ENCODE peak calls at places on chromosomes 3 and 15, in four cellular contexts. C, G, W and R are unnamed samples.

GRCh38 chr3:182710557-182711157 is 82.6 kb upstream of the ATP11B start:
- DNase-seq in G (no peak), W (peak; percentile 41), C (no peak), R (no peak)

GRCh38 chr15:35519536-35520149 is 26.3 kb downstream of the DPH6 start:
- DNase-seq in G (no peak), C (peak; percentile 41), W (peak; percentile 77), R (no peak)

GRCh38 chr3:141152130-141152529 is 79.5 kb upstream of the PXYLP1 start:
- DNase-seq in C (no peak), W (no peak), G (no peak), R (no peak)

GRCh38 chr3:79947469-79947868 is 179.7 kb upstream of the ROBO1 start:
- DNase-seq in G (no peak), W (no peak), C (no peak), R (no peak)

GRCh38 chr3:52077900-52078299 is 21.5 kb upstream of the DUSP7 start:
- DNase-seq in W (no peak), C (no peak), G (no peak), R (no peak)

GRCh38 chr3:33046521-33046920 is 50.4 kb downstream of the GLB1 start:
- DNase-seq in W (no peak), C (no peak), G (no peak), R (no peak)

GRCh38 chr3:53346514-53346913 is 829 bp downstream of the DCP1A start:
- DNase-seq in C (peak; percentile 37), W (no peak), G (no peak), R (no peak)

GRCh38 chr15:67520276-67520975 is 505 bp upstream of the C15orf61 start:
- DNase-seq in G (no peak), C (no peak), W (no peak), R (no peak)

GRCh38 chr15:35460616-35461015 is 85.3 kb downstream of the DPH6 start:
- DNase-seq in G (no peak), W (no peak), C (no peak), R (no peak)

GRCh38 chr3:51963951-51964451 is 3.3 kb downstream of the PCBP4 start:
- DNase-seq in G (no peak), C (no peak), W (no peak), R (no peak)

DNA sequence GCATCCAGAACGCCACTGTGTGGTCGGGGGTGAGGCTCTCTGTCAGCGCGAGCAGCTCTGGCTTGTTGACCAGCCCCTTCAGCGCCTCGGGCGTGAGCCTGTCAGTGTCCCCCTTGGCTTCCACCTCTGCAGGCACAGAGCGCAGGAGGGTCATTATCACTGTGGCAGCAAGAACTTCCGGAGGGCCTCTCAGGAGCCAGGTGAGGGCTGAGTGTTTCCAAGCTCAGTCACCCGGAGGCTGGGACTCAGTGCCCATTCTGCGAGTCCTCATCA is 9.0 kb downstream of the ARPIN start:
- DNase-seq in C (no peak), W (no peak), G (no peak), R (no peak)
- H3K27ac ChIP-seq in C (no peak overlapping the region), W (no peak overlapping the region), G (no peak overlapping the region), R (no peak overlapping the region)

GRCh38 chr3:44338010-44338827 is at the start of gene TCAIM:
- DNase-seq in C (peak; percentile 98), G (peak; percentile 99), W (peak; percentile 99), R (peak; percentile 99)
- H3K27ac ChIP-seq in C (peak within 1 kb of the TSS; percentile 99), G (peak within 1 kb of the TSS; percentile 89), W (peak within 1 kb of the TSS; percentile 95), R (peak within 1 kb of the TSS; percentile 32)

GRCh38 chr15:90400005-90400758 is 12.1 kb downstream of the IQGAP1 start:
- DNase-seq in G (no peak), W (no peak), C (no peak), R (no peak)
- H3K27ac ChIP-seq in G (peak overlapping the region; percentile 92), W (peak overlapping the region; percentile 92), C (no peak overlapping the region), R (peak overlapping the region; percentile 99)

GRCh38 chr3:14097616-14098391 is 26.9 kb downstream of the CHCHD4 start:
- DNase-seq in G (no peak), C (no peak), W (no peak), R (no peak)
- H3K27ac ChIP-seq in G (no peak overlapping the region), C (no peak overlapping the region), W (no peak overlapping the region), R (no peak overlapping the region)

GRCh38 chr3:44991326-44991725 is 15.3 kb downstream of the EXOSC7 start:
- DNase-seq in W (no peak), G (no peak), C (no peak), R (no peak)

GRCh38 chr3:44989636-44990373 is 13.8 kb downstream of the EXOSC7 start:
- DNase-seq in C (no peak), G (no peak), W (no peak), R (no peak)

GRCh38 chr3:44993471-44994205 is 17.6 kb downstream of the EXOSC7 start:
- DNase-seq in G (no peak), W (peak; percentile 47), C (no peak), R (no peak)

GRCh38 chr3:44995142-44995770 is 19.2 kb downstream of the EXOSC7 start:
- DNase-seq in G (no peak), W (peak; percentile 77), C (no peak), R (no peak)

GRCh38 chr3:44992555-44993470 is 16.8 kb downstream of the EXOSC7 start:
- DNase-seq in W (peak; percentile 38), C (no peak), G (no peak), R (no peak)
- H3K27ac ChIP-seq in W (no peak overlapping the region), C (no peak overlapping the region), G (no peak overlapping the region), R (no peak overlapping the region)